ENCODE peak calls at places on chromosomes 1 and 21, in eight cellular contexts. F, O, H, P, L, A, U and S are unnamed samples.

GRCh38 chr1:92662048-92662447 is 122.9 kb downstream of the EVI5 start:
- DNase-seq in F (no peak), O (no peak), H (no peak), P (no peak), L (no peak), A (no peak), U (no peak), S (no peak)

GRCh38 chr1:231162300-231162969 is 577 bp downstream of the TRIM67 start:
- DNase-seq in F (peak), O (peak), H (peak), P (no peak), L (peak), A (peak), U (no peak), S (peak)

GRCh38 chr21:35921471-35921870 is 138.9 kb downstream of the SETD4 start:
- DNase-seq in F (no peak), O (no peak), H (no peak), P (no peak), L (no peak), A (no peak), U (no peak), S (no peak)

GRCh38 chr1:151611288-151611790 is 511 bp upstream of the SNX27 start:
- DNase-seq in F (no peak), O (peak), H (no peak), P (no peak), L (peak), A (no peak), U (no peak), S (no peak)

GRCh38 chr1:84772428-84772943 is 82.2 kb upstream of the SSX2IP start:
- DNase-seq in F (peak), O (peak), H (peak), P (peak), L (peak), A (peak), U (peak), S (peak)

GRCh38 chr1:117093091-117093534 is 28.4 kb downstream of the TRIM45 start:
- DNase-seq in F (peak), O (peak), H (peak), P (peak), L (peak), A (no peak), U (peak), S (no peak)

GRCh38 chr1:162578071-162578705 is 16.7 kb downstream of the UAP1 start:
- DNase-seq in F (no peak), O (no peak), H (no peak), P (no peak), L (no peak), A (no peak), U (no peak), S (no peak)

GRCh38 chr1:234114648-234115307 is 210.3 kb downstream of the SLC35F3 start:
- DNase-seq in F (peak), O (peak), H (peak), P (peak), L (peak), A (peak), U (peak), S (peak)

GRCh38 chr1:117370071-117370470 is 2.8 kb downstream of the MAN1A2 start:
- DNase-seq in F (no peak), O (no peak), H (no peak), P (peak), L (no peak), A (no peak), U (no peak), S (no peak)

GRCh38 chr1:95072117-95072516 is 634 bp downstream of the ALG14 start:
- DNase-seq in F (no peak), O (no peak), H (no peak), P (no peak), L (no peak), A (no peak), U (no peak), S (no peak)